ENCODE peak calls at places on chromosomes 13 and 19, in four cellular contexts. F is lower leg skin, J is psoas muscle, X is bronchial epithelial cell. U is an unnamed sample.

GRCh38 chr13:75120071-75120470 is 361.9 kb downstream of the TBC1D4 start:
- DNase-seq in F (no peak), J (no peak), X (no peak), U (no peak)

GRCh38 chr13:32969516-32969941 is 46.7 kb upstream of the KL start:
- DNase-seq in F (no peak), J (no peak), X (no peak), U (no peak)

GRCh38 chr19:19366691-19367396 is 38.6 kb upstream of the GATAD2A start:
- DNase-seq in F (no peak), J (peak; percentile 82), X (peak; percentile 68), U (peak; percentile 77)

GRCh38 chr13:75762066-75762937 is 126.2 kb downstream of the LMO7 start:
- DNase-seq in F (no peak), J (no peak), X (peak; percentile 89), U (no peak)

GRCh38 chr13:48975926-48976676 is 389 bp downstream of the FNDC3A start:
- DNase-seq in F (peak; percentile 95), J (peak; percentile 90), X (peak; percentile 59), U (peak; percentile 65)

GRCh38 chr13:36151591-36151990 is 20.4 kb upstream of the DCLK1 start:
- DNase-seq in F (no peak), J (no peak), X (no peak), U (no peak)

GRCh38 chr13:44306401-44307192 is 67.0 kb upstream of the SERP2 start:
- DNase-seq in F (no peak), J (no peak), X (peak; percentile 99), U (no peak)

GRCh38 chr19:4473708-4474503 is 1.8 kb downstream of the HDGFL2 start:
- DNase-seq in F (no peak), J (no peak), X (no peak), U (no peak)

GRCh38 chr19:8224394-8225145 is 15.4 kb downstream of the CERS4 start:
- DNase-seq in F (peak; percentile 91), J (peak; percentile 80), X (peak; percentile 35), U (peak; percentile 47)

GRCh38 chr13:59088716-59089115 is 1075.0 kb downstream of the DIAPH3 start:
- DNase-seq in F (no peak), J (no peak), X (no peak), U (no peak)

GRCh38 chr13:50033696-50034095 is 18.5 kb downstream of the KCNRG start:
- DNase-seq in F (no peak), J (no peak), X (no peak), U (no peak)

GRCh38 chr19:23365222-23365621 is 30.0 kb downstream of the ZNF91 start:
- DNase-seq in F (no peak), J (no peak), X (peak; percentile 38), U (no peak)

GRCh38 chr13:49554387-49554786 is 31.0 kb downstream of the RCBTB1 start:
- DNase-seq in F (no peak), J (no peak), X (no peak), U (no peak)

GRCh38 chr19:58154679-58155648 is 4.4 kb upstream of the ZNF329 start:
- DNase-seq in F (peak; percentile 99), J (peak; percentile 96), X (peak; percentile 80), U (peak; percentile 98)

GRCh38 chr13:31807090-31807541 is 67.8 kb downstream of the RXFP2 start:
- DNase-seq in F (no peak), J (no peak), X (peak; percentile 36), U (no peak)

GRCh38 chr19:41321600-41322270 is 11.8 kb downstream of the CCDC97 start:
- DNase-seq in F (no peak), J (peak; percentile 73), X (no peak), U (no peak)

GRCh38 chr19:53868892-53869804 is 1.5 kb downstream of the MYADM start:
- DNase-seq in F (peak; percentile 97), J (peak; percentile 93), X (peak; percentile 47), U (peak; percentile 93)

GRCh38 chr19:51692065-51692915 is 840 bp upstream of the SPACA6 start:
- DNase-seq in F (peak; percentile 84), J (no peak), X (no peak), U (no peak)

DNA sequence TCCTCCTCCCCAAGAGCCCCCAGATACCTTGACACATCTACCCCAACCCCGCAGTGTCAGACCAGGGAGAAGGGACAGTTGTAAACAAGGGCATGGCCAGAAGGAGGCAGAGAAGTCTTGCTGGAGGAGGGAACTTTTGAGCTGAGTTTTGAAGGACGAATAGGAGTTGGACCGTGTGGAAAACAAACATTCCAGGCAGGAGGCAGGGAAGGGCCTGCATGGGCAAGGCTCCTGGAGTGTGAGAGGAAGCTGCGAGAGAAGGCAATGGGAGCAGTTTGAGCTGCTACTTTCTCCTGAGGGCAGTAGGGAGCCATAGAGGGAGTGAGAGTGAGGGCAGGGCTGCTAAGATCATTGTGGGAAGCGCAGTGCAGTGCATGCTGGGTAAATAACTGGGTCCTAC is 23.3 kb downstream of the IL12RB1 start:
- DNase-seq in F (no peak), J (no peak), X (peak; percentile 16), U (no peak)
- H3K4me3 ChIP-seq in F (no peak overlapping the region), J (no peak overlapping the region), X (no peak overlapping the region), U (no peak overlapping the region)

GRCh38 chr19:38444026-38444425 is 10.5 kb downstream of the RYR1 start:
- DNase-seq in F (no peak), J (no peak), X (no peak), U (no peak)

GRCh38 chr19:38442736-38443135 is 9.2 kb downstream of the RYR1 start:
- DNase-seq in F (no peak), J (no peak), X (no peak), U (no peak)

GRCh38 chr19:38441660-38442348 is 8.3 kb downstream of the RYR1 start:
- DNase-seq in F (no peak), J (no peak), X (no peak), U (no peak)

GRCh38 chr19:38445362-38445761 is 11.9 kb downstream of the RYR1 start:
- DNase-seq in F (no peak), J (no peak), X (no peak), U (no peak)

DNA sequence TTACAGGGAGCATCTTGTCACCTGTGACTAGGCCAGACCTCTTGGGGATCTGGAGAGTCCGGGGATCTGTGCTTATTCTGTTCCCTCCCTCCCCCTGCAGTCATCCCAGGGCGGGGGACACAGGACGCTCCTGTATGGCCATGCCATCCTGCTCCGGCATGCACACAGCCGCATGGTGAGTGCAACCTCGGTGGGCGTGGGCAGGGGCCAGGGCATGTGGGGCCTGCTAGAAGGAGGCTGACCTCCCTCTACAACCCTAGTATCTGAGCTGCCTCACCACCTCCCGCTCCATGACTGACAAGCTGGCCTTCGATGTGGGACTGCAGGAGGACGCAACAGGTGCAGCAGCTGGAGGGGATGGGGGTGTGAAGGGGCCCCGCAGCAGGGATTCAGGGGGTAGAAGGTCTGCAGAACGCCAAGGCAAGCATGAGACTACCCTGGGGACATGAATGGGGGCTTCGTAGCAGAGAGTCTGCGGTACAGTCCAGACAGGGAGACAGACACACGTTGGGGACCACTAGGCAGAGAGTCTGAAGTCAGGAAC is 10.0 kb downstream of the RYR1 start:
- DNase-seq in F (no peak), J (no peak), X (no peak), U (no peak)
- H3K4me3 ChIP-seq in F (no peak overlapping the region), J (no peak overlapping the region), X (no peak overlapping the region), U (no peak overlapping the region)

GRCh38 chr13:21219044-21219381 is 42.6 kb downstream of the MRPL57 start:
- DNase-seq in F (no peak), J (no peak), X (no peak), U (no peak)
- H3K4me3 ChIP-seq in F (no peak overlapping the region), J (no peak overlapping the region), X (no peak overlapping the region), U (no peak overlapping the region)

DNA sequence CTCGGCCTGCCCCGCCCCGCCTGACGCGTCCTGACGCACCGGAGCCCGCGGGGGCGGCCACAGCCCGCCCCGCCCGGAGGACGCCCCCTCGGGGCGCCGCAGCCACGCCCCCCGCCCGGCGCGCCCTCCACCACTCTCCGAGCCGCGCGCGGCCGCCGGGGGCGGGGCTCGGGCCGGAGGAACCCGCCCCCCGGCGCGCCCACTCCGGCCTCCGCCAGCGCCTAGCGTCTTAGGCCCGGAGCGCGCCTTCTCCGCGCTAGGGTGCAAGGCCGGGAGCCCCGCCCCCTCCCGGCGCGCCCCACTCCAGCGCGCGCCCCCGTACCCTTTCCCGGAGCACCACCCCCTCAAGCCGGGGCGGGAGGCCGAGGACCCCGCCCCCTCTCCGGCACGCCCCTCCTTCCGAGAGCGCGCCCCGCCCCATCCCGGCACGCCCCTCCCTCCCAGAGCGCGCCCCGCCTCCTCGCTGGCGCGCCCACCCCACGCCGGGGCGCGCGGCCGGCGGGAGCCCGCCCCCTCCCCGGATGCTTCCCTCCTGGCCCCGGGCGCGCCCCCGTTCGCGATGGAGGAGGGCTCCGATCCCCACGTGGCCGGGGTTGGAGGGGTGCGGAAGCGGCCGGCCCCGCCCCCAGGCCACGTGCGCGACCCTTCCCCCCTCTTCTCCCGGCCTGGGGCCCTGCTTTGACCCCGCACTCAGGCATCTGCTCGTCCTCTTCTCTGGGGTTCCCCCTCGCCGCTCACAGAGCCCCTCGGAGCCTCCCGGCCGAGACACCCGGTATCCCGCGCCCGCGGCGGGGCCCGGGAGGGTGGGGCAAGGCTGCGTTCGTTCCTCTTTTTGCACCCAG is 480 bp upstream of the KLF16 start:
- DNase-seq in F (peak; percentile 97), J (peak; percentile 93), X (peak; percentile 69), U (peak; percentile 91)
- H3K4me3 ChIP-seq in F (peak overlapping the region; percentile 46), J (peak overlapping the region; percentile 93), X (peak overlapping the region; percentile 80), U (peak overlapping the region; percentile 72)

GRCh38 chr19:16066611-16067104 is 9.6 kb upstream of the TPM4 start:
- DNase-seq in F (peak; percentile 85), J (no peak), X (peak; percentile 46), U (no peak)
- H3K4me3 ChIP-seq in F (no peak overlapping the region), J (no peak overlapping the region), X (no peak overlapping the region), U (peak overlapping the region; percentile 80)

DNA sequence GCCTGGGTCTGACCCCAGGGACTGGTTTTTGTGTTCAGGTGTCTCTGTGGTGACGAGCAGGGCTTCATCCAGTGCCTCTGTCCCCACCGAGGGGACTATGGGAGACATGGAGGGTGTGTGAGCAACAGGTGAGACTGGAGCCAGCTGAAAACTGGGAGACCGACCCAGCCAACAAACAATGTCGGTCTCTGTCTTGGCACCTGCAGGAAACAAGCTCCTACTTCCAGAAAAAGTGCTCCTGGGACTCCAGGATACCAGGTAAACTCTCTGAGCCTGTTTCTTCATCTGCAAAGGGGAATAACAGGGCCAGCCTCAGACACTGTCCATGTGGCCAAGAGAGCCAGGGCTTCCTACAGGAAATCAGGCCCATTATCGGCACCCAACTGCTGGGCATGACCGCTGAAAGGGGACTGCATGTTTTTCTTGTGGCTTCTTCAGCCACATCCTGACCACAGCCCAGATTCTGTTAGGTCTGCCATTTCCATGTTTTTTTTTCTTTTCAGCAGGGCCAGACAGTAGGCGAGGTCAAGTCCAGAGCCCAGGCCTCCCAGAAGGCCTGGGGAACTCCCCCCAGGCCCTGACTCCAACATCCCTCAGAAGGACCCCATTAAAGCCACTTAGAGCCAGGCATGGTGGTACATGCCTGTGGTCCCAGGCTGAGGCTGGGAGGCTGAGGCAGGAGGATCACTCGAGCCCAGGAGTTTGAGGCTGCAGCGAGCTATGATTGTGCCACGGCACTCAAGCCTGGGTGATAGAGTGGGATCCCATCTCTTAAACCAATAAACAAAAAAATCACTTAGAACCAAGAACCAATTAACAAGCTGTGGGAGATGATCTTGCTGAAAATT is 833 bp upstream of the BST2 start:
- DNase-seq in F (no peak), J (no peak), X (no peak), U (no peak)
- H3K4me3 ChIP-seq in F (no peak overlapping the region), J (peak overlapping the region; percentile 65), X (no peak overlapping the region), U (peak overlapping the region; percentile 42)

GRCh38 chr19:33362508-33363228 is 10.8 kb upstream of the CEBPG start:
- DNase-seq in F (no peak), J (no peak), X (no peak), U (no peak)

GRCh38 chr19:33368074-33368864 is 5.2 kb upstream of the CEBPG start:
- DNase-seq in F (peak; percentile 62), J (no peak), X (peak; percentile 97), U (no peak)

GRCh38 chr19:33366917-33367316 is 6.6 kb upstream of the CEBPG start:
- DNase-seq in F (no peak), J (no peak), X (peak; percentile 29), U (no peak)

GRCh38 chr19:33365676-33366075 is 7.8 kb upstream of the CEBPG start:
- DNase-seq in F (no peak), J (no peak), X (no peak), U (no peak)

GRCh38 chr19:33366127-33366526 is 7.4 kb upstream of the CEBPG start:
- DNase-seq in F (no peak), J (no peak), X (no peak), U (no peak)
- H3K4me3 ChIP-seq in F (no peak overlapping the region), J (no peak overlapping the region), X (no peak overlapping the region), U (no peak overlapping the region)

U was measured in breast epithelium.